ENCODE peak calls at places on chromosomes 12 and 14, in seven cellular contexts. O is IMR-90, N is LoVo, E is transverse colon, A is psoas muscle, W is stomach, Y is amniotic stem cell. T is an unnamed sample.

GRCh38 chr14:92531151-92531873 is 17.7 kb downstream of the RIN3 start:
- DNase-seq in O (no peak), N (no peak), E (no peak), A (peak; percentile 20), W (no peak), Y (no peak), T (no peak)

GRCh38 chr12:39165338-39165737 is 259.9 kb upstream of the CPNE8 start:
- DNase-seq in O (no peak), N (no peak), E (no peak), A (no peak), W (no peak), Y (no peak), T (peak; percentile 5)

GRCh38 chr12:84551373-84551772 is 361.2 kb downstream of the SLC6A15 start:
- DNase-seq in O (no peak), N (no peak), E (no peak), A (no peak), W (no peak), Y (no peak), T (no peak)

GRCh38 chr14:61713724-61714437 is 18.6 kb downstream of the HIF1A start:
- DNase-seq in O (no peak), N (no peak), E (no peak), A (no peak), W (no peak), Y (no peak), T (no peak)

GRCh38 chr12:67827820-67828383 is 161.3 kb upstream of the IFNG-AS1 start:
- DNase-seq in O (peak; percentile 99), N (peak; percentile 77), E (peak; percentile 32), A (peak; percentile 20), W (no peak), Y (peak; percentile 87), T (peak; percentile 50)

GRCh38 chr12:72098622-72099021 is 160.0 kb downstream of the TPH2 start:
- DNase-seq in O (peak; percentile 2), N (no peak), E (no peak), A (no peak), W (no peak), Y (no peak), T (no peak)

GRCh38 chr14:65976771-65977170 is 509.4 kb upstream of the CCDC196 start:
- DNase-seq in O (no peak), N (no peak), E (no peak), A (no peak), W (no peak), Y (no peak), T (no peak)

GRCh38 chr12:56589783-56590182 is 40.3 kb downstream of the BAZ2A start:
- DNase-seq in O (no peak), N (no peak), E (no peak), A (no peak), W (no peak), Y (no peak), T (no peak)

GRCh38 chr12:3589745-3590144 is 98.7 kb downstream of the PRMT8 start:
- DNase-seq in O (no peak), N (no peak), E (no peak), A (no peak), W (no peak), Y (no peak), T (no peak)

GRCh38 chr12:97595936-97596335 is 133.3 kb downstream of the RMST start:
- DNase-seq in O (no peak), N (no peak), E (no peak), A (no peak), W (no peak), Y (no peak), T (peak; percentile 40)

GRCh38 chr12:53530056-53530455 is 22.8 kb upstream of the NPFF start:
- DNase-seq in O (no peak), N (no peak), E (no peak), A (no peak), W (no peak), Y (no peak), T (no peak)

GRCh38 chr12:53288322-53288721 is 7.0 kb upstream of the PFDN5 start:
- DNase-seq in O (no peak), N (no peak), E (no peak), A (no peak), W (no peak), Y (no peak), T (no peak)

GRCh38 chr12:69266045-69266635 is 26.8 kb downstream of the CPSF6 start:
- DNase-seq in O (peak; percentile 86), N (no peak), E (no peak), A (no peak), W (no peak), Y (no peak), T (no peak)

GRCh38 chr12:92414383-92415065 is 268.9 kb upstream of the BTG1 start:
- DNase-seq in O (peak; percentile 51), N (no peak), E (no peak), A (no peak), W (no peak), Y (no peak), T (no peak)

GRCh38 chr14:72808564-72808963 is 85.3 kb downstream of the DPF3 start:
- DNase-seq in O (no peak), N (no peak), E (no peak), A (no peak), W (no peak), Y (no peak), T (no peak)

GRCh38 chr12:11461433-11461832 is 66.1 kb upstream of the PRB2 start:
- DNase-seq in O (no peak), N (no peak), E (no peak), A (no peak), W (no peak), Y (no peak), T (no peak)

GRCh38 chr14:90405101-90405500 is 8.3 kb downstream of the CALM1 start:
- DNase-seq in O (no peak), N (no peak), E (no peak), A (no peak), W (no peak), Y (no peak), T (no peak)

T was measured in HT-29.